ENCODE peak calls at places on chromosomes 12 and 14, in eight cellular contexts. I is left ventricle myocardium inferior; C is HepG2; X is psoas muscle; S is body of pancreas; P is CD8-positive, alpha-beta memory T cell; B is sigmoid colon; T is fibroblast of lung. W is an unnamed sample. For H3K4me1 and H3K27me3, the result is how much of the 10 kb centered on the place peaks cover.

GRCh38 chr14:61644834-61645233 is 50.5 kb upstream of the HIF1A start:
- DNase-seq in S (no peak), I (no peak), T (peak), C (no peak), X (no peak), P (no peak), B (no peak), W (no peak)

GRCh38 chr12:24560192-24560591 is 388.7 kb downstream of the BCAT1 start:
- DNase-seq in T (peak), S (no peak), B (no peak), P (no peak), C (no peak), I (no peak), X (no peak), W (no peak)

GRCh38 chr12:69851976-69852375 is 26.9 kb downstream of the MYRFL start:
- DNase-seq in I (no peak), P (no peak), S (no peak), C (no peak), X (no peak), B (no peak), T (peak), W (no peak)

GRCh38 chr14:104954746-104955395 is 23.3 kb downstream of the AHNAK2 start:
- DNase-seq in C (no peak), B (no peak), T (no peak), P (no peak), X (no peak), S (no peak), I (no peak), W (peak)

GRCh38 chr12:93149228-93149627 is 220.1 kb upstream of the EEA1 start:
- DNase-seq in I (no peak), B (no peak), S (no peak), T (no peak), X (no peak), C (no peak), P (no peak), W (no peak)

GRCh38 chr14:51684760-51685159 is 33.0 kb downstream of the FRMD6 start:
- DNase-seq in T (no peak), X (no peak), C (no peak), B (no peak), S (no peak), I (no peak), P (no peak), W (no peak)

GRCh38 chr12:948238-948637 is 1.3 kb downstream of the RAD52 start:
- DNase-seq in T (no peak), C (no peak), P (no peak), B (no peak), S (no peak), I (no peak), X (no peak), W (no peak)

GRCh38 chr12:77925536-77926108 is 94.9 kb downstream of the NAV3 start:
- DNase-seq in C (peak), P (no peak), X (peak), S (peak), B (peak), T (peak), I (peak), W (peak)

GRCh38 chr14:102504951-102505600 is 4.5 kb downstream of the ANKRD9 start:
- DNase-seq in C (no peak), S (no peak), X (no peak), T (no peak), B (no peak), I (no peak), P (no peak), W (peak)

GRCh38 chr14:82710257-82710841 is 1176.7 kb upstream of the SEL1L start:
- DNase-seq in X (no peak), T (peak), P (no peak), I (no peak), B (no peak), C (peak), S (peak), W (no peak)

GRCh38 chr12:108333898-108334699 is 5.0 kb downstream of the CMKLR1 start:
- DNase-seq in T (no peak), C (no peak), I (no peak), B (peak), S (no peak), P (no peak), X (no peak), W (peak)

GRCh38 chr12:47276253-47277070 is 196.7 kb upstream of the AMIGO2 start:
- DNase-seq in S (no peak), C (peak), B (no peak), P (peak), T (peak), X (no peak), I (no peak), W (peak)

GRCh38 chr14:55851301-55851700 is 266.9 kb upstream of the PELI2 start:
- DNase-seq in B (no peak), T (no peak), P (no peak), C (no peak), I (no peak), S (no peak), X (no peak), W (no peak)

GRCh38 chr12:41956353-41956752 is 188.3 kb downstream of the GXYLT1 start:
- DNase-seq in P (no peak), X (no peak), T (peak), B (no peak), I (no peak), S (no peak), C (no peak), W (no peak)

GRCh38 chr12:127280393-127281275 is 986.3 kb upstream of the TMEM132C start:
- DNase-seq in B (no peak), C (peak), S (peak), P (peak), T (no peak), X (peak), I (peak), W (no peak)

GRCh38 chr12:105947906-105948305 is 190.8 kb downstream of the NUAK1 start:
- DNase-seq in T (no peak), B (no peak), P (no peak), I (no peak), S (no peak), X (no peak), C (no peak), W (no peak)

GRCh38 chr12:110270125-110270962 is 10.7 kb upstream of the ATP2A2 start:
- DNase-seq in S (peak), X (peak), P (no peak), C (peak), I (peak), B (peak), T (peak), W (peak)

GRCh38 chr12:93191461-93191860 is 186.3 kb upstream of the NUDT4 start:
- DNase-seq in P (no peak), I (no peak), T (no peak), S (no peak), B (no peak), X (no peak), C (no peak), W (no peak)

GRCh38 chr12:12079291-12079690 is 8.6 kb downstream of the BCL2L14 start:
- DNase-seq in T (no peak), I (no peak), P (no peak), C (no peak), B (no peak), X (no peak), S (no peak), W (no peak)

GRCh38 chr14:42214981-42215491 is 608.4 kb downstream of the LRFN5 start:
- DNase-seq in C (no peak), T (peak), P (no peak), X (no peak), S (no peak), I (no peak), B (no peak), W (no peak)

GRCh38 chr12:69469854-69470188 is 367 bp upstream of the FRS2 start:
- DNase-seq in S (no peak), B (no peak), I (no peak), T (no peak), C (no peak), X (no peak), P (no peak), W (no peak)

GRCh38 chr12:109728921-109729836 is 15.6 kb downstream of the FAM222A start:
- DNase-seq in C (no peak), P (no peak), X (no peak), T (no peak), B (peak), S (peak), I (peak), W (peak)

GRCh38 chr12:47034661-47035060 is 44.8 kb upstream of the PCED1B start:
- DNase-seq in S (no peak), I (no peak), T (peak), B (no peak), C (no peak), X (no peak), P (no peak), W (no peak)

GRCh38 chr12:1307796-1308195 is 286.6 kb downstream of the FBXL14 start:
- DNase-seq in T (no peak), C (no peak), P (no peak), B (no peak), X (no peak), S (no peak), I (no peak), W (no peak)

GRCh38 chr12:12018454-12018853 is 52.3 kb upstream of the BCL2L14 start:
- DNase-seq in T (peak), P (no peak), X (no peak), C (no peak), S (no peak), B (peak), I (no peak), W (no peak)

GRCh38 chr12:53219116-53219955 is 12.3 kb upstream of the ITGB7 start:
- DNase-seq in S (peak), I (peak), P (peak), X (peak), T (peak), C (no peak), B (no peak), W (no peak)

GRCh38 chr12:53217049-53217929 is 10.2 kb upstream of the ITGB7 start:
- DNase-seq in X (peak), B (peak), S (peak), P (peak), T (peak), C (no peak), I (peak), W (no peak)

GRCh38 chr12:53219956-53220856 is 11.8 kb downstream of the RARG start:
- DNase-seq in C (peak), X (peak), S (peak), I (peak), T (peak), B (peak), P (peak), W (no peak)

GRCh38 chr12:53217930-53218307 is 10.9 kb upstream of the ITGB7 start:
- DNase-seq in I (no peak), P (no peak), B (peak), X (no peak), T (no peak), S (no peak), C (no peak), W (no peak)

DNA sequence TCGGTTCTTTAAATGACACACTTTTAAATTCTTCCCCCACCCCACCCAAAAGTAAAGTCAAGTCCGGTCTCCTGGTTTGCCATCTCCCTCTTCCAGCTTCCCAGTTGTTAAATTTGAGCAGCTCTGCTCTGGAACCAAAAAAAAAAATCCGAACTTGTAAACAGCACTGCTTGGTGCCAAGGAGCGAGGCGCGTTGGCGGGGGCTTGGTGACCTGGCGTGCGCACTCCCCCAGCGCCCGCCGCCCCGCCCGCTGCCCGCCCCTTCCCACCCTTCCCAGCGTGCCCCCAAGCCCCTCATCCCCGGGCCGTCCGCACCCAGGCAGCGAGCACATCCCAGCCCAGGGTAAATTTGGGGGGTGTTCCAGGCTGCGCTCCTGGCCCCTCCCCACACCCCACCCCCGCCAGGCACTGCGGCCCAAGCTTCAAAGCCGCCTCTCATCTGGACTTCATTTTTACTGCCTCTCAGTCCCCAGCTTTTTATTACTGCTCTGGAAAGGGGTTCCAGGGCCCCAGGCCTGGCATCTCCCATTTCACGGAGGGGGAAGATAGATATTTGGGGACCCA is 11.6 kb upstream of the ITGB7 start:
- DNase-seq in B (peak), X (peak), I (peak), P (no peak), T (peak), C (no peak), S (no peak), W (no peak)
- H3K4me1 ChIP-seq in B (half or more), X (under half), I (half or more), P (half or more), T (under half), C (half or more), S (under half), W (under half)

DNA sequence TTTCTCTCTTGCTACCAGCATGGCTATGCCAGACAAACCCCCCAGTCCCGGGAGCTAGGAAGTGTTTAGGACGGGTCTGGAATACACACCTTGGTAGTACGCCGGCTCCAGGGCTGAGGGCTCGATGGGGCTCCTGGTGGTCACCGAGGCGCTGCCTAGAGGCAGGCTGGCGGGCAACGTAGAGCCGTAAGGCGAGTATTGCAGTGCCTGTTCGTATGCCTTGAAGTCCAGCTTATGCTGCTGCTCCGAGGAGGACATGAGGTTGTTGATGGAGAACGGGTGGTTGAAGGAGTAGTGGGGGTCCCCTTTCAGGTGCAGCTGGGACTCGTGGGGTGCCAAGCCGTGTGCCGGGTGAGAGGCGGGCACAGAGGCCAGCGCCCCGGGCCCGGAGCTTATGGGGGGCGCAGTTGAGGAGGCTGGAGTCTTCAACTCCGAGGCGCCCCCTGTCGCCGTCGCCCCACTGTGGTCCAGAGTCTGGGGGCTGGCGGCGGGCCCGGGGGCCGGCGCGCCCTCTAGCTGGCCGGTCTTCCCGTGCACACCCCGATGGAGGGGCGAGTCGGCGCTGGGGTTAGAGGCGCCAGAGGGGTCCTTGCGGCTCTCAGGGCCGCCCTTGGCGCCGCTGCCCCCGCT is 3.6 kb downstream of the FOXA1 start:
- DNase-seq in X (no peak), S (no peak), I (no peak), B (no peak), C (no peak), P (no peak), T (no peak), W (peak)
- H3K4me3 ChIP-seq in X (no peak), S (no peak), I (no peak), B (no peak), C (no peak), P (no peak), T (no peak), W (peak)

DNA sequence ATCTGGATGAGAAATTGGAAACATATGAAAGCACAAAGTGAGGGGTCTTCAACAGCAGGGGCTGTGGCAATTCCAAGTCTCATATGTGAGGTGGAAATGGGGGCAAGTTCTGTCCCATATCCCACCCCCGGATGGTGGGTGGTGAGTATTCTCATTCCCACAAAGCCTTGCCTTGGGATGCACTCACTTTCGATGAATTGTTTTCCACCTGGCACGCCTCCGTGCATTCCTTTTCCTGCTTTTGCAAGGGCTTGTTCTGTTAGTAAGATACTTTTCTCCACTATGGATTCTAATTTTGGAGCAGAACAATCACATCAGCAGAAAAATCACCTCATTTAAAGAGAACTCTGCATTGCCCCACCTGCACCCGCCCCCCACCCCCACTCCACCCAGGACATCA is 3.1 kb downstream of the LACRT start:
- DNase-seq in P (no peak), B (no peak), C (no peak), I (no peak), T (no peak), S (no peak), X (no peak), W (no peak)
- H3K27me3 ChIP-seq in P (under half), B (under half), C (under half), I (half or more), T (under half), S (under half), X (under half), W (under half)

DNA sequence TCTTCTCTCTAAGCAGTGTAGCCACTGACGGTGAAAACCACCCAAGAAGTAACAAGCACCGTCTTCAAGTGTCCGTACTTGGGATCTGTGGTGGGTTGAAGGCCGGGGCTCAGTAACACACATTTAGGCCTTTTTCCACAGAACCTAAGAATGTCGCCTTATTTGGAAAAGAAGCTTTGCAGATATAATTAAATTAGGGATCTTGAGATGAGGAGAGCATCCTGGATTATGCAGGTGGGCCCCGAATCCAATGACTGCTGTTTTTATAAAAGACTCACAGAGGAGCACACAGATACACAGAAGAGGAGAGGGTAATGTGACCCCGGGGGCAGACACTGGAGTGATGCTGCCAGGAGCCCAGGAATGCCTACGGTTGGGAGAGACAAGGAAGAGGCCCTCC is 46.3 kb downstream of the RIMBP2 start:
- DNase-seq in I (no peak), C (no peak), S (no peak), P (no peak), T (no peak), X (no peak), B (no peak), W (no peak)
- H3K4me1 ChIP-seq in I (under half), C (under half), S (under half), P (under half), T (under half), X (under half), B (under half), W (under half)

GRCh38 chr14:36647417-36647826 is 14.2 kb upstream of the PAX9 start:
- DNase-seq in S (no peak), C (no peak), P (no peak), I (no peak), B (no peak), T (no peak), X (no peak), W (no peak)
- H3K4me3 ChIP-seq in S (peak), C (no peak), P (no peak), I (peak), B (peak), T (no peak), X (peak), W (peak)

GRCh38 chr12:3491938-3492867 is 1.2 kb downstream of the PRMT8 start:
- DNase-seq in P (no peak), S (peak), X (peak), T (peak), B (no peak), I (peak), C (peak), W (no peak)
- H3K27me3 ChIP-seq in P (under half), S (under half), X (under half), T (under half), B (half or more), I (half or more), C (under half), W (half or more)

GRCh38 chr12:120196363-120196762 is 1.8 kb upstream of the GCN1 start:
- DNase-seq in P (no peak), I (no peak), T (peak), X (no peak), C (no peak), S (no peak), B (no peak), W (no peak)
- H3K4me1 ChIP-seq in P (half or more), I (half or more), T (under half), X (half or more), C (half or more), S (half or more), B (half or more), W (under half)

DNA sequence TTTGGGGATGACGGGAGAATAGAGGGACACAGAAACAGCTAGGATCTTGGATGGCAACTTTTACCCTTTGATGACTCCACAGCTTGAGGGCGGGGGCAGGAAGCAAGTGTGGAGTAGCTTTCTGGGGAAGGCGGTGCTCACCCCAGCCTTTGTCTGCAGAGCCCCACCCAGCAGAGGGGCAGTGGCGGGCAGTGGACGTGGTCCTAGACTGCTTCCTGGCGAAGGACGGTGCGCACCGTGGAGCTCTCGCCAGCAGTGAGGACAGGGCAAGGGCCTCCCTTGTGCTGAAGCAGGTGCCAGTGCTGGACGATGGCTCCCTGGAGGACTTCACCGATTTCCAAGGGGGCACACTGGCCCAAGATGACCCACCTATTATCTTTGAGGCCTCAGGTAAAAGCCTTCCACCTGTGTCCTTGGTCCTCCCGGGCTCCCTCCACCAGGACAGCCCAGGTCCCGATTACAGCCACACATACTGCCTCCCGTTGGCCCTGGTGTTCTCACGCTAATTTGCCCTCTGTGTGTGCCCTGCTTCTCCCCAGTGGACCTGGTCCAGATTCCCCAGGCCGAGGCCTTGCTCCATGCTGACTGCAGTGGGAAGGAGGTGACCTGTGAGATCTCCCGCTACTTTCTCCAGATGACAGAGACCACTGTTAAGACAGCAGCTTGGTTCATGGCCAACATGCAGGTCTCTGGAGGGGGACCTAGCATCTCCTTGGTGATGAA is 1.2 kb downstream of the TAPBPL start:
- DNase-seq in P (peak), I (peak), T (no peak), S (no peak), C (no peak), X (no peak), B (no peak), W (peak)
- H3K4me3 ChIP-seq in P (peak), I (peak), T (no peak), S (no peak), C (peak), X (peak), B (peak), W (no peak)